ENCODE peak calls at places on chromosome 6, in six cellular contexts. One of them, this sample, is unnamed.
A peak's percentile ranks its signal among the peaks of the same experiment; 100 is the strongest.

GRCh38 chr6:31197559-31198305 is 27.2 kb upstream of the POU5F1 start:
- DNase-seq in H54: peak; percentile 55
- DNase-seq in GM12892: no peak
- DNase-seq in heart left ventricle: peak; percentile 93
- DNase-seq in suprapubic skin: peak; percentile 97
- DNase-seq in transverse colon: peak; percentile 95
- DNase-seq in this sample: peak; percentile 95

GRCh38 chr6:1230689-1231605 is 81.0 kb upstream of the FOXQ1 start:
- DNase-seq in heart left ventricle: no peak
- DNase-seq in transverse colon: no peak
- DNase-seq in GM12892: no peak
- DNase-seq in H54: no peak
- DNase-seq in suprapubic skin: no peak
- DNase-seq in this sample: no peak

GRCh38 chr6:40966860-40967259 is 72.2 kb downstream of the UNC5CL start:
- DNase-seq in transverse colon: no peak
- DNase-seq in GM12892: no peak
- DNase-seq in H54: no peak
- DNase-seq in suprapubic skin: no peak
- DNase-seq in heart left ventricle: no peak
- DNase-seq in this sample: no peak

GRCh38 chr6:149734915-149735314 is 11.4 kb downstream of the NUP43 start:
- DNase-seq in heart left ventricle: no peak
- DNase-seq in GM12892: no peak
- DNase-seq in H54: no peak
- DNase-seq in suprapubic skin: no peak
- DNase-seq in transverse colon: no peak
- DNase-seq in this sample: no peak

GRCh38 chr6:11236351-11236750 is 3.9 kb upstream of the NEDD9 start:
- DNase-seq in GM12892: no peak
- DNase-seq in heart left ventricle: no peak
- DNase-seq in transverse colon: no peak
- DNase-seq in H54: no peak
- DNase-seq in suprapubic skin: no peak
- DNase-seq in this sample: no peak

GRCh38 chr6:148565931-148566663 is 180.7 kb upstream of the UST start:
- DNase-seq in heart left ventricle: no peak
- DNase-seq in GM12892: no peak
- DNase-seq in suprapubic skin: peak; percentile 67
- DNase-seq in H54: peak; percentile 52
- DNase-seq in transverse colon: no peak
- DNase-seq in this sample: no peak

GRCh38 chr6:158611039-158611438 is 33.5 kb downstream of the DYNLT1 start:
- DNase-seq in suprapubic skin: no peak
- DNase-seq in GM12892: no peak
- DNase-seq in transverse colon: no peak
- DNase-seq in heart left ventricle: no peak
- DNase-seq in H54: no peak
- DNase-seq in this sample: no peak

GRCh38 chr6:38492031-38492430 is 147.7 kb downstream of the BTBD9 start:
- DNase-seq in H54: no peak
- DNase-seq in suprapubic skin: no peak
- DNase-seq in heart left ventricle: no peak
- DNase-seq in transverse colon: no peak
- DNase-seq in GM12892: no peak
- DNase-seq in this sample: no peak

GRCh38 chr6:17093692-17094091 is 8.2 kb upstream of the STMND1 start:
- DNase-seq in suprapubic skin: no peak
- DNase-seq in H54: no peak
- DNase-seq in transverse colon: no peak
- DNase-seq in GM12892: no peak
- DNase-seq in heart left ventricle: no peak
- DNase-seq in this sample: no peak

GRCh38 chr6:89487864-89488263 is 54.9 kb downstream of the ANKRD6 start:
- DNase-seq in GM12892: no peak
- DNase-seq in H54: no peak
- DNase-seq in suprapubic skin: no peak
- DNase-seq in transverse colon: no peak
- DNase-seq in heart left ventricle: no peak
- DNase-seq in this sample: no peak

GRCh38 chr6:75262716-75263463 is 19.3 kb upstream of the COX7A2 start:
- DNase-seq in H54: no peak
- DNase-seq in GM12892: no peak
- DNase-seq in heart left ventricle: no peak
- DNase-seq in suprapubic skin: no peak
- DNase-seq in transverse colon: no peak
- DNase-seq in this sample: no peak

GRCh38 chr6:11964729-11965128 is 47.4 kb upstream of the HIVEP1 start:
- DNase-seq in suprapubic skin: no peak
- DNase-seq in H54: no peak
- DNase-seq in transverse colon: no peak
- DNase-seq in heart left ventricle: no peak
- DNase-seq in GM12892: no peak
- DNase-seq in this sample: no peak

GRCh38 chr6:43761666-43762409 is 8.2 kb upstream of the VEGFA start:
- DNase-seq in heart left ventricle: no peak
- DNase-seq in H54: no peak
- DNase-seq in suprapubic skin: no peak
- DNase-seq in transverse colon: no peak
- DNase-seq in GM12892: no peak
- DNase-seq in this sample: no peak

GRCh38 chr6:90123796-90124195 is 172.8 kb downstream of the BACH2 start:
- DNase-seq in heart left ventricle: no peak
- DNase-seq in transverse colon: no peak
- DNase-seq in H54: no peak
- DNase-seq in suprapubic skin: no peak
- DNase-seq in GM12892: no peak
- DNase-seq in this sample: no peak

GRCh38 chr6:68169922-68170321 is 465.2 kb upstream of the ADGRB3 start:
- DNase-seq in suprapubic skin: no peak
- DNase-seq in transverse colon: no peak
- DNase-seq in heart left ventricle: no peak
- DNase-seq in GM12892: no peak
- DNase-seq in H54: no peak
- DNase-seq in this sample: no peak

GRCh38 chr6:39049575-39050283 is 1.1 kb downstream of the GLP1R start:
- DNase-seq in heart left ventricle: no peak
- DNase-seq in suprapubic skin: peak; percentile 59
- DNase-seq in GM12892: no peak
- DNase-seq in H54: no peak
- DNase-seq in transverse colon: no peak
- DNase-seq in this sample: no peak

GRCh38 chr6:162313922-162314660 is 413.5 kb downstream of the PRKN start:
- DNase-seq in transverse colon: no peak
- DNase-seq in GM12892: no peak
- DNase-seq in suprapubic skin: no peak
- DNase-seq in heart left ventricle: no peak
- DNase-seq in H54: no peak
- DNase-seq in this sample: no peak

GRCh38 chr6:11779308-11780096 is 899 bp upstream of the ADTRP start:
- DNase-seq in transverse colon: peak; percentile 34
- DNase-seq in suprapubic skin: no peak
- DNase-seq in H54: no peak
- DNase-seq in GM12892: no peak
- DNase-seq in heart left ventricle: no peak
- DNase-seq in this sample: no peak

GRCh38 chr6:152206072-152206818 is 398.8 kb downstream of the ESR1 start:
- DNase-seq in heart left ventricle: no peak
- DNase-seq in suprapubic skin: no peak
- DNase-seq in transverse colon: peak; percentile 45
- DNase-seq in GM12892: no peak
- DNase-seq in H54: no peak
- DNase-seq in this sample: peak; percentile 25

GRCh38 chr6:118495639-118496296 is 52.3 kb upstream of the PLN start:
- DNase-seq in GM12892: no peak
- DNase-seq in H54: no peak
- DNase-seq in transverse colon: no peak
- DNase-seq in suprapubic skin: no peak
- DNase-seq in heart left ventricle: no peak
- DNase-seq in this sample: no peak

GRCh38 chr6:152746172-152746553 is 4.4 kb upstream of the VIP start:
- DNase-seq in transverse colon: no peak
- DNase-seq in heart left ventricle: no peak
- DNase-seq in GM12892: no peak
- DNase-seq in H54: no peak
- DNase-seq in suprapubic skin: no peak
- DNase-seq in this sample: no peak

GRCh38 chr6:31246051-31246495 is 25.8 kb downstream of the HLA-C start:
- DNase-seq in GM12892: no peak
- DNase-seq in suprapubic skin: no peak
- DNase-seq in H54: peak; percentile 42
- DNase-seq in heart left ventricle: no peak
- DNase-seq in transverse colon: no peak
- DNase-seq in this sample: no peak

DNA sequence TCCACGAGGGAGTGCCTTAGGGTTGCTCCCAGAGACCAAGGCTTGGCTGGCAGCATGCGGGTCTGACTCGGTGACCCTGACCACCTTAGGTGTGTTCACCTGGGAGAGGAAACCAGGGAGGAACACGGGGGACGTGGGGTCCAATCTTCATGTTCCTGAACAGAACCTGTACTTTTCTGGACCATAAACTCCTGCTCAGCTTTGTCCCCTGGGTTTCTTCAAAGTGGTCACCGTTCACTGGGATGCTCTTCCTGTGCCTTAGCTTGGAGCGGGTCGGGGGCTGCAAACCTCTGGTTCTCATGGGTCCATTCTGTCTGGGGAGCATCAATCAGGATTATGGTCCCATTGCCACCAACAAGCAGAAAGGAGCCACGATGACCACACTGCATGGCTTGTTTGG is 333.5 kb downstream of the QKI start:
- DNase-seq in heart left ventricle: no peak
- DNase-seq in transverse colon: no peak
- DNase-seq in GM12892: no peak
- DNase-seq in suprapubic skin: no peak
- DNase-seq in H54: no peak
- DNase-seq in this sample: no peak
- TF ChIP-seq POLR2A in heart left ventricle: no peak
- TF ChIP-seq POLR2A in transverse colon: no peak
- TF ChIP-seq POLR2A in GM12892: no peak
- TF ChIP-seq POLR2A in suprapubic skin: no peak
- TF ChIP-seq POLR2A in H54: no peak
- TF ChIP-seq POLR2A in this sample: no peak

GRCh38 chr6:135195045-135195444 is 13.9 kb downstream of the MYB start:
- DNase-seq in heart left ventricle: no peak
- DNase-seq in GM12892: no peak
- DNase-seq in transverse colon: no peak
- DNase-seq in H54: no peak
- DNase-seq in suprapubic skin: no peak
- DNase-seq in this sample: no peak

GRCh38 chr6:135193221-135193620 is 12.1 kb downstream of the MYB start:
- DNase-seq in transverse colon: no peak
- DNase-seq in suprapubic skin: no peak
- DNase-seq in GM12892: no peak
- DNase-seq in H54: no peak
- DNase-seq in heart left ventricle: no peak
- DNase-seq in this sample: no peak

GRCh38 chr6:135192256-135193174 is 11.4 kb downstream of the MYB start:
- DNase-seq in heart left ventricle: no peak
- DNase-seq in suprapubic skin: no peak
- DNase-seq in transverse colon: no peak
- DNase-seq in H54: no peak
- DNase-seq in GM12892: no peak
- DNase-seq in this sample: no peak

GRCh38 chr6:135195522-135195921 is 14.4 kb downstream of the MYB start:
- DNase-seq in suprapubic skin: no peak
- DNase-seq in GM12892: no peak
- DNase-seq in transverse colon: no peak
- DNase-seq in heart left ventricle: no peak
- DNase-seq in H54: no peak
- DNase-seq in this sample: no peak

GRCh38 chr6:135196739-135197510 is 15.8 kb downstream of the MYB start:
- DNase-seq in GM12892: no peak
- DNase-seq in H54: no peak
- DNase-seq in transverse colon: no peak
- DNase-seq in heart left ventricle: no peak
- DNase-seq in suprapubic skin: no peak
- DNase-seq in this sample: no peak
- TF ChIP-seq POLR2A in GM12892: no peak
- TF ChIP-seq POLR2A in H54: no peak
- TF ChIP-seq POLR2A in transverse colon: no peak
- TF ChIP-seq POLR2A in heart left ventricle: no peak
- TF ChIP-seq POLR2A in suprapubic skin: no peak
- TF ChIP-seq POLR2A in this sample: no peak

DNA sequence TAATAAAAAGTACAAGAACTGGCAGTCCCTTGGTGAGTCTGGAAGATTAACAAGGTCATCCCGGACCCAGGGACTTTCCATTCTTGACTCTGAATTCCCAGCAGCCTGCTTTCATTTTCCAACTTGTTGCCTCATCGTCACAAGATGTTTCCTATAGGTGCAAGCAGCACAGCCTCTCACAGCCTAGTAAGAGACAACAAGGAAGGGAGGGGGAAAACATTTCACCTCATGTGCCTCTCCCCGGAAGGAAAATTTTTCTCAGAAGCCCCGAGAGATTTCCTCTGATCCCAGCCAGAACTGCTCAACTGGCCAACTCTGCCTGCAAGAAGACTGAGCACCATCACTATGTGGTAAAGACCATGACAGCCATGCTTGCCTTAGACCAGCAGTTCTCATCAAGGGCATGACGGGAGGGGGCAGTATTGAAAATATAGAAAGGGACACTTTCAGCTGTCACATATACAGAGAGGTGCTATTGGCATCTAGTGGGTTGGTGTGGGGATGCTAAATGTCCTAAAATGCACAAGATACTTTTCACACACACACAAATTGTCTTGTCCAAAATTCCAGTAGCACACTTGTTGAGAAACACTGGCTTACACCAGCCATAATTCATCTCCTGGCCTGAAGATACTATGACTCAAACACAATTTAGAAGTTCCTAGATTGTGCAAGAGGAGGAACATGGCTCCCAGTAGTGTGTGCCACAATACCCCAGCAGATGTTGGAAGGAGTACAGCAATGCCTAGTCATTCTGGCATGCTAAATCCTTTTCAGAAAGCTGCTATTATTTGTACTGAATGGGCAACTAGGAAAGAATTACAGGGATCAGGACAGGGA is 10.8 kb upstream of the WTAP start:
- DNase-seq in suprapubic skin: no peak
- DNase-seq in H54: no peak
- DNase-seq in heart left ventricle: no peak
- DNase-seq in transverse colon: no peak
- DNase-seq in GM12892: no peak
- DNase-seq in this sample: no peak
- TF ChIP-seq POLR2A in suprapubic skin: no peak
- TF ChIP-seq POLR2A in H54: no peak
- TF ChIP-seq POLR2A in heart left ventricle: no peak
- TF ChIP-seq POLR2A in transverse colon: no peak
- TF ChIP-seq POLR2A in GM12892: no peak
- TF ChIP-seq POLR2A in this sample: no peak

DNA sequence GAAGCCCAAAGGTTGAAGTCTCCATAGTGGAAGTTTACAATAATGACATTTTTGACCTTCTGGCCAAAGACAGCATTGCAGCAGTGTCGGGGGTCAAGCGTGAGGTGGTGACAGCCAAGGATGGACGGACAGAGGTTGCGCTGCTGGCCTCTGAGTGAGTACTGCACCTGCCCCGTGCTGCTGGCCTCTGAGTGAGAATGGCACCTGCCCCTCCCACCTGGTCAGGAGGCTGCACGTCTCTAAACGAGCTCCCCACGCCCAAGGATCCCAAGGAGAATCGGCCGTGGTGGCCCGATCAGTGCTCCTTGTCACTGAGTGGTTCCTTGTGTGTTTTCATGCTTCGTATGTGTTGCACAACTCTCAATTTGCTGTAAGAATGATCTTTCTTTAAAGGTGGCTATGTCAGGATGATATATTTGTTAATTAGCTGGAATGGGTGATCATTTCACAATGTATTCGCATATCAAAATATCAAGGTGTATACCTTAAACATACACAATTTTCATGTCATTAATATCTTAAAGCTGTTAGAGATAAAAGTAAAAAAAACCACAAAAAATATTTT is 40.4 kb downstream of the FRMD1 start:
- DNase-seq in GM12892: no peak
- DNase-seq in transverse colon: no peak
- DNase-seq in H54: no peak
- DNase-seq in heart left ventricle: no peak
- DNase-seq in suprapubic skin: peak; percentile 61
- DNase-seq in this sample: peak; percentile 40
- TF ChIP-seq POLR2A in GM12892: no peak
- TF ChIP-seq POLR2A in transverse colon: no peak
- TF ChIP-seq POLR2A in H54: no peak
- TF ChIP-seq POLR2A in heart left ventricle: no peak
- TF ChIP-seq POLR2A in suprapubic skin: no peak
- TF ChIP-seq POLR2A in this sample: no peak

This sample was measured in right lobe of liver.